ENCODE peak calls at places on chromosomes 16 and 17, in seven cellular contexts. One of them, this sample, is unnamed.

GRCh38 chr16:80250376-80250775 is 290.4 kb upstream of the DYNLRB2 start:
- DNase-seq in A549: no peak
- DNase-seq in ovary: no peak
- DNase-seq in sigmoid colon: no peak
- DNase-seq in testis: no peak
- DNase-seq in GM12891: no peak
- DNase-seq in suprapubic skin: no peak
- DNase-seq in this sample: no peak

GRCh38 chr16:19377864-19378263 is 39.8 kb upstream of the TMC5 start:
- DNase-seq in A549: no peak
- DNase-seq in testis: peak; percentile 18
- DNase-seq in suprapubic skin: no peak
- DNase-seq in sigmoid colon: no peak
- DNase-seq in ovary: no peak
- DNase-seq in GM12891: no peak
- DNase-seq in this sample: no peak

GRCh38 chr16:9081183-9081582 is 10.3 kb upstream of the HAPSTR1 start:
- DNase-seq in GM12891: no peak
- DNase-seq in ovary: no peak
- DNase-seq in sigmoid colon: no peak
- DNase-seq in A549: no peak
- DNase-seq in testis: no peak
- DNase-seq in suprapubic skin: no peak
- DNase-seq in this sample: no peak

GRCh38 chr17:67293251-67294203 is 48.5 kb upstream of the HELZ start:
- DNase-seq in suprapubic skin: peak; percentile 73
- DNase-seq in testis: peak; percentile 81
- DNase-seq in A549: peak; percentile 74
- DNase-seq in GM12891: peak; percentile 69
- DNase-seq in sigmoid colon: peak; percentile 76
- DNase-seq in ovary: peak; percentile 51
- DNase-seq in this sample: peak; percentile 58

GRCh38 chr17:73770115-73770848 is 126.0 kb upstream of the SDK2 start:
- DNase-seq in suprapubic skin: peak; percentile 85
- DNase-seq in sigmoid colon: peak; percentile 93
- DNase-seq in GM12891: no peak
- DNase-seq in testis: peak; percentile 84
- DNase-seq in A549: peak; percentile 57
- DNase-seq in ovary: peak; percentile 71
- DNase-seq in this sample: peak; percentile 50

GRCh38 chr17:32910769-32911168 is 17.2 kb upstream of the TMEM98 start:
- DNase-seq in testis: no peak
- DNase-seq in ovary: no peak
- DNase-seq in A549: no peak
- DNase-seq in sigmoid colon: no peak
- DNase-seq in suprapubic skin: no peak
- DNase-seq in GM12891: no peak
- DNase-seq in this sample: no peak

GRCh38 chr16:27109666-27110523 is 43.2 kb downstream of the C16orf82 start:
- DNase-seq in ovary: peak; percentile 76
- DNase-seq in suprapubic skin: peak; percentile 84
- DNase-seq in A549: peak; percentile 44
- DNase-seq in GM12891: peak; percentile 87
- DNase-seq in sigmoid colon: peak; percentile 80
- DNase-seq in testis: peak; percentile 75
- DNase-seq in this sample: peak; percentile 48

GRCh38 chr17:49996495-49997255 is 1.7 kb upstream of the DLX3 start:
- DNase-seq in GM12891: peak; percentile 66
- DNase-seq in suprapubic skin: no peak
- DNase-seq in A549: peak; percentile 81
- DNase-seq in sigmoid colon: no peak
- DNase-seq in testis: peak; percentile 60
- DNase-seq in ovary: peak; percentile 80
- DNase-seq in this sample: peak; percentile 61

GRCh38 chr17:40873255-40873654 is 6.2 kb upstream of the KRT12 start:
- DNase-seq in ovary: no peak
- DNase-seq in testis: no peak
- DNase-seq in A549: no peak
- DNase-seq in GM12891: no peak
- DNase-seq in sigmoid colon: no peak
- DNase-seq in suprapubic skin: no peak
- DNase-seq in this sample: no peak

GRCh38 chr16:88385831-88386815 is 3.4 kb downstream of the ZNF469 start:
- DNase-seq in sigmoid colon: peak; percentile 57
- DNase-seq in ovary: no peak
- DNase-seq in A549: no peak
- DNase-seq in suprapubic skin: no peak
- DNase-seq in GM12891: no peak
- DNase-seq in testis: no peak
- DNase-seq in this sample: no peak

GRCh38 chr16:47990676-47991075 is 165.1 kb downstream of the ABCC12 start:
- DNase-seq in suprapubic skin: no peak
- DNase-seq in GM12891: no peak
- DNase-seq in testis: no peak
- DNase-seq in A549: no peak
- DNase-seq in ovary: no peak
- DNase-seq in sigmoid colon: no peak
- DNase-seq in this sample: no peak

GRCh38 chr16:89358030-89359005 is 132.0 kb downstream of the ANKRD11 start:
- DNase-seq in GM12891: no peak
- DNase-seq in sigmoid colon: no peak
- DNase-seq in A549: no peak
- DNase-seq in testis: no peak
- DNase-seq in suprapubic skin: no peak
- DNase-seq in ovary: no peak
- DNase-seq in this sample: no peak

GRCh38 chr16:11309895-11310633 is 28.9 kb upstream of the PRM1 start:
- DNase-seq in suprapubic skin: no peak
- DNase-seq in A549: no peak
- DNase-seq in ovary: no peak
- DNase-seq in sigmoid colon: no peak
- DNase-seq in GM12891: no peak
- DNase-seq in testis: peak; percentile 42
- DNase-seq in this sample: peak; percentile 83

GRCh38 chr17:9802294-9802693 is 10.9 kb upstream of the DHRS7C start:
- DNase-seq in A549: peak; percentile 70
- DNase-seq in GM12891: no peak
- DNase-seq in suprapubic skin: no peak
- DNase-seq in sigmoid colon: no peak
- DNase-seq in testis: no peak
- DNase-seq in ovary: peak; percentile 19
- DNase-seq in this sample: no peak

GRCh38 chr16:21037736-21038135 is 112.9 kb downstream of the DNAH3 start:
- DNase-seq in suprapubic skin: no peak
- DNase-seq in ovary: no peak
- DNase-seq in testis: no peak
- DNase-seq in sigmoid colon: no peak
- DNase-seq in A549: no peak
- DNase-seq in GM12891: no peak
- DNase-seq in this sample: no peak

GRCh38 chr17:71942626-71943025 is 178.2 kb upstream of the SOX9 start:
- DNase-seq in suprapubic skin: no peak
- DNase-seq in sigmoid colon: no peak
- DNase-seq in ovary: no peak
- DNase-seq in A549: no peak
- DNase-seq in GM12891: no peak
- DNase-seq in testis: no peak
- DNase-seq in this sample: no peak

GRCh38 chr17:70024253-70024652 is 50.8 kb upstream of the KCNJ16 start:
- DNase-seq in A549: no peak
- DNase-seq in testis: no peak
- DNase-seq in GM12891: no peak
- DNase-seq in ovary: no peak
- DNase-seq in suprapubic skin: no peak
- DNase-seq in sigmoid colon: no peak
- DNase-seq in this sample: no peak

GRCh38 chr16:63787014-63787413 is 1334.8 kb downstream of the CDH11 start:
- DNase-seq in A549: no peak
- DNase-seq in GM12891: no peak
- DNase-seq in sigmoid colon: no peak
- DNase-seq in testis: no peak
- DNase-seq in suprapubic skin: no peak
- DNase-seq in ovary: no peak
- DNase-seq in this sample: no peak

GRCh38 chr16:79608976-79609375 is 8.4 kb upstream of the MAF start:
- DNase-seq in testis: no peak
- DNase-seq in sigmoid colon: no peak
- DNase-seq in ovary: no peak
- DNase-seq in GM12891: no peak
- DNase-seq in suprapubic skin: no peak
- DNase-seq in A549: no peak
- DNase-seq in this sample: no peak

GRCh38 chr16:57185945-57186629 is at the start of the genes PSME3IP1 and RSPRY1:
- DNase-seq in A549: peak; percentile 100
- DNase-seq in ovary: peak; percentile 98
- DNase-seq in testis: peak; percentile 99
- DNase-seq in suprapubic skin: peak; percentile 99
- DNase-seq in GM12891: peak; percentile 97
- DNase-seq in sigmoid colon: peak; percentile 99
- DNase-seq in this sample: peak; percentile 98
- TF ChIP-seq POLR2A in A549: peak; percentile 88
- TF ChIP-seq POLR2A in ovary: peak; percentile 81
- TF ChIP-seq POLR2A in testis: peak; percentile 61
- TF ChIP-seq POLR2A in suprapubic skin: peak; percentile 92
- TF ChIP-seq POLR2A in GM12891: peak; percentile 72
- TF ChIP-seq POLR2A in sigmoid colon: peak; percentile 83
- TF ChIP-seq POLR2A in this sample: peak; percentile 94

GRCh38 chr16:23678430-23679273 is at the start of gene PLK1:
- DNase-seq in GM12891: peak; percentile 91
- DNase-seq in testis: peak; percentile 92
- DNase-seq in A549: peak; percentile 96
- DNase-seq in suprapubic skin: peak; percentile 70
- DNase-seq in sigmoid colon: peak; percentile 79
- DNase-seq in ovary: peak; percentile 68
- DNase-seq in this sample: peak; percentile 73
- TF ChIP-seq POLR2A in GM12891: no peak
- TF ChIP-seq POLR2A in testis: no peak
- TF ChIP-seq POLR2A in A549: peak; percentile 33
- TF ChIP-seq POLR2A in suprapubic skin: no peak
- TF ChIP-seq POLR2A in sigmoid colon: no peak
- TF ChIP-seq POLR2A in ovary: no peak
- TF ChIP-seq POLR2A in this sample: no peak

DNA sequence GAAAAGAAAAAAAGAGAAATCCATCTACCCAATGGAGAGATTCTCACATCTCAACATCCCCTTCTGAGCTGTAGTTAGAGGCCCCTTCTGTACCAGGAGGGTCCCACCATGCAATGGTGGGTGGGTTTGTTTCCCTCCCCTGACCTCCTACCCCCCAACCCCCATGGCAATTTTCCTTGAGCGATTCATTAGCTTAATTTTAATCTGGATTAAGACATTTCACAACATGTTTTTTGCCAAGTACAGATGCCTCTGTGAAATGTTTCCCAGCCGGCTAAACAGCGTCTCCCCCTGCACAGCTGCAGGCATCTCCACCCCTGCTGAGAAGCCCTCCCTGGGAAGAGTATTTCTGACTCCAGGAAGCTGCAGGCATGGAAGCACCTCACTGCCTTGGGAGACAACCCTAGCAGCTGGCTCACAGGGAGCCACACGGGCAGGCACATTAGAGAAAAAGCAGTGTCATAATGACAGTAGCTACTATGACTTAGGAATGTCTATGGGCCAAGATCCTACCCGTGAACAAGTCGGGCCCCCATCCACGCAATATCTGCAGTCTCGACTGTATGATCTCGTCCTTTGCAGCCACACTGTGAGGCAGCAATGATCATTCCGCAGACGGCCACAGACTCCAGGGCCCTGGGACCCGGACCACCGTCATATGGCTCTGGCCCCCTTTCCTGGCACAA is 117.3 kb downstream of the ADCY9 start:
- DNase-seq in suprapubic skin: no peak
- DNase-seq in GM12891: no peak
- DNase-seq in ovary: no peak
- DNase-seq in sigmoid colon: no peak
- DNase-seq in A549: no peak
- DNase-seq in testis: no peak
- DNase-seq in this sample: no peak
- TF ChIP-seq POLR2A in suprapubic skin: no peak
- TF ChIP-seq POLR2A in GM12891: no peak
- TF ChIP-seq POLR2A in ovary: no peak
- TF ChIP-seq POLR2A in sigmoid colon: no peak
- TF ChIP-seq POLR2A in A549: no peak
- TF ChIP-seq POLR2A in testis: no peak
- TF ChIP-seq POLR2A in this sample: no peak

GRCh38 chr17:78124836-78125137 is 3.8 kb downstream of the TMC6 start:
- DNase-seq in sigmoid colon: no peak
- DNase-seq in GM12891: no peak
- DNase-seq in suprapubic skin: no peak
- DNase-seq in ovary: no peak
- DNase-seq in testis: no peak
- DNase-seq in A549: no peak
- DNase-seq in this sample: no peak

GRCh38 chr17:78126895-78127239 is 1.7 kb downstream of the TMC6 start:
- DNase-seq in A549: no peak
- DNase-seq in ovary: no peak
- DNase-seq in sigmoid colon: no peak
- DNase-seq in testis: no peak
- DNase-seq in GM12891: no peak
- DNase-seq in suprapubic skin: no peak
- DNase-seq in this sample: no peak

GRCh38 chr17:78125138-78125913 is 3.2 kb downstream of the TMC6 start:
- DNase-seq in testis: no peak
- DNase-seq in sigmoid colon: no peak
- DNase-seq in ovary: no peak
- DNase-seq in suprapubic skin: peak; percentile 63
- DNase-seq in A549: no peak
- DNase-seq in GM12891: no peak
- DNase-seq in this sample: no peak

GRCh38 chr17:78127240-78127887 is 1.2 kb downstream of the TMC6 start:
- DNase-seq in sigmoid colon: peak; percentile 88
- DNase-seq in A549: no peak
- DNase-seq in suprapubic skin: no peak
- DNase-seq in GM12891: no peak
- DNase-seq in ovary: no peak
- DNase-seq in testis: peak; percentile 55
- DNase-seq in this sample: no peak

DNA sequence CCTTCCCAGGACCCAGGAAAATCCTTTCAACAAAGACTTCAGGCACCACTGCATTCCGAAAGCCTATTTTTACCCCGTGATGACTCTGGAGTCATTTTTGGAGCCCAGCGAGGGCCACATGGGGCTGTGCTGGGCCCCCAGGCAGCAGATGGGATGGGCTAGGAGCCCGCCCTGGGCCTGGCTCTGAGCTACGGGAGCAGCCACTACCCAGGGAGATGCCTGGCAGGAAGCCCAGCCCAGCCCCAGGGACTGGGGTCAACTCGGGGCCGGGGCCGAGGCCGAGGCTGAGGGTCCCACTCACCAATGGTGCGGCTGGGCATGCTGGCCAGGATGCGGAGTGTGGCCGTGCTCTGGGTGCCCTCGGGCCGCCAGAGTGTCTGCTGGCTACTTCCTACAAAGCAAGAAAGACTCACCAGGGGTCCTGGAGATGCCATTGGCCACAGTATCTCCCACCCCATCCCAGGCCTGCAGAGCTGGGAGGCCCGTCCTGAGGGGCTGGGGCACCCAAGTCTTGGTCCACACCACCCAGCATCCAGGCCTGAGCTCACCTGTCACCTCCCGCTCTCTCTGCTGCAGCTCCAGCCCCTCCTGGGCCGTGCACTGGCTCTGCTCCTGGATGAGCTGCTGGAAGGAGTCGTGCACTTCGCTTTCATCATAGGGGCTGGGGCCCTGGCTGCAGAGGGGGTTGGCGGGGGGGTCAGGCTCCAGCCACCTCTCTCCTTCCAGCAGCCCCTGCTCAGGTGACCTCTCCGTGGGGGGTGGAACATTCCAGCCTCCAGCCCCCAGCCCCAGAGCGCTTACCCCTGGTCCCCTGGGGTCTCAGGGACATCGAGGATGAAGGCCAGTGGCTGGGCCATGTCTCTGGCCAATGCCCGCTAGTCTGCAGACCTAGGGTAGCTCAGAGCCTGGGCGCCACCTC is 2.3 kb downstream of the TMC6 start:
- DNase-seq in ovary: no peak
- DNase-seq in suprapubic skin: no peak
- DNase-seq in GM12891: no peak
- DNase-seq in sigmoid colon: no peak
- DNase-seq in A549: no peak
- DNase-seq in testis: no peak
- DNase-seq in this sample: no peak
- TF ChIP-seq POLR2A in ovary: no peak
- TF ChIP-seq POLR2A in suprapubic skin: no peak
- TF ChIP-seq POLR2A in GM12891: no peak
- TF ChIP-seq POLR2A in sigmoid colon: no peak
- TF ChIP-seq POLR2A in A549: no peak
- TF ChIP-seq POLR2A in testis: no peak
- TF ChIP-seq POLR2A in this sample: no peak

This sample was measured in thyroid gland.